ENCODE peak calls at places on chromosomes 12 and 14, in five cellular contexts. G, T, R, K and O are unnamed samples.
A peak's percentile ranks its signal among the peaks of the same experiment; 100 is the strongest.

GRCh38 chr12:99099786-99100185 is 454.7 kb downstream of the APAF1 start:
- DNase-seq in K (no peak), G (no peak), T (no peak), R (no peak), O (no peak)

GRCh38 chr12:28443337-28443736 is 253.1 kb downstream of the CCDC91 start:
- DNase-seq in T (no peak), K (no peak), R (no peak), G (no peak), O (no peak)

GRCh38 chr14:50897658-50898175 is 25.9 kb downstream of the ABHD12B start:
- DNase-seq in R (no peak), K (no peak), T (no peak), G (no peak), O (no peak)

GRCh38 chr14:60878536-60878935 is 102.3 kb downstream of the TRMT5 start:
- DNase-seq in G (no peak), K (no peak), R (no peak), T (no peak), O (no peak)

GRCh38 chr12:113757223-113758002 is 208.7 kb downstream of the RBM19 start:
- DNase-seq in K (no peak), R (no peak), G (no peak), T (no peak), O (no peak)

GRCh38 chr14:51491036-51491545 is 160.6 kb upstream of the FRMD6 start:
- DNase-seq in G (no peak), R (no peak), K (no peak), T (no peak), O (no peak)

GRCh38 chr12:12240671-12241345 is 26.0 kb downstream of the LRP6 start:
- DNase-seq in G (peak; percentile 2), R (no peak), K (no peak), T (no peak), O (no peak)

GRCh38 chr12:90908465-90908864 is 46.5 kb downstream of the CCER1 start:
- DNase-seq in K (no peak), R (no peak), T (no peak), G (no peak), O (no peak)

GRCh38 chr12:52313926-52314325 is 7.3 kb downstream of the KRT83 start:
- DNase-seq in R (no peak), K (no peak), G (no peak), T (peak; percentile 2), O (no peak)

GRCh38 chr14:81400852-81401251 is 728 bp upstream of the STON2 start:
- DNase-seq in T (peak; percentile 21), R (peak; percentile 12), K (no peak), G (no peak), O (no peak)